ENCODE peak calls at places on chromosomes 6 and 20, in ten cellular contexts. One of them, this sample, is unnamed.
A peak's percentile ranks its signal among the peaks of the same experiment; 100 is the strongest.

GRCh38 chr6:26029857-26030653 is 57.2 kb upstream of the HFE start:
- DNase-seq in heart left ventricle: no peak
- DNase-seq in right atrium auricular region: no peak
- DNase-seq in AG09309: no peak
- DNase-seq in WTC11: no peak
- DNase-seq in lower lobe of right lung: no peak
- DNase-seq in BE2C: no peak
- DNase-seq in fibroblast of mammary gland: no peak
- DNase-seq in astrocyte of the spinal cord: no peak
- DNase-seq in AG04450: no peak
- DNase-seq in this sample: no peak

GRCh38 chr6:125945378-125946141 is 11.0 kb upstream of the HINT3 start:
- DNase-seq in AG09309: no peak
- DNase-seq in fibroblast of mammary gland: no peak
- DNase-seq in WTC11: no peak
- DNase-seq in AG04450: no peak
- DNase-seq in BE2C: no peak
- DNase-seq in right atrium auricular region: no peak
- DNase-seq in heart left ventricle: no peak
- DNase-seq in lower lobe of right lung: no peak
- DNase-seq in astrocyte of the spinal cord: no peak
- DNase-seq in this sample: no peak

GRCh38 chr6:5086294-5086890 is 1.3 kb downstream of the PPP1R3G start:
- DNase-seq in BE2C: no peak
- DNase-seq in WTC11: peak; percentile 55
- DNase-seq in astrocyte of the spinal cord: no peak
- DNase-seq in AG04450: no peak
- DNase-seq in lower lobe of right lung: no peak
- DNase-seq in fibroblast of mammary gland: no peak
- DNase-seq in AG09309: no peak
- DNase-seq in heart left ventricle: no peak
- DNase-seq in right atrium auricular region: no peak
- DNase-seq in this sample: no peak

GRCh38 chr6:7707787-7708186 is 18.1 kb upstream of the BMP6 start:
- DNase-seq in right atrium auricular region: no peak
- DNase-seq in BE2C: no peak
- DNase-seq in lower lobe of right lung: no peak
- DNase-seq in AG04450: no peak
- DNase-seq in heart left ventricle: no peak
- DNase-seq in WTC11: no peak
- DNase-seq in astrocyte of the spinal cord: no peak
- DNase-seq in fibroblast of mammary gland: peak; percentile 55
- DNase-seq in AG09309: peak; percentile 33
- DNase-seq in this sample: no peak

GRCh38 chr6:21103626-21104224 is 489.8 kb upstream of the SOX4 start:
- DNase-seq in fibroblast of mammary gland: no peak
- DNase-seq in AG09309: no peak
- DNase-seq in BE2C: no peak
- DNase-seq in AG04450: no peak
- DNase-seq in lower lobe of right lung: no peak
- DNase-seq in astrocyte of the spinal cord: no peak
- DNase-seq in WTC11: no peak
- DNase-seq in right atrium auricular region: no peak
- DNase-seq in heart left ventricle: no peak
- DNase-seq in this sample: no peak

GRCh38 chr6:87174078-87174579 is 18.8 kb downstream of the ZNF292 start:
- DNase-seq in right atrium auricular region: no peak
- DNase-seq in AG09309: no peak
- DNase-seq in WTC11: no peak
- DNase-seq in BE2C: no peak
- DNase-seq in fibroblast of mammary gland: no peak
- DNase-seq in lower lobe of right lung: no peak
- DNase-seq in AG04450: no peak
- DNase-seq in astrocyte of the spinal cord: no peak
- DNase-seq in heart left ventricle: no peak
- DNase-seq in this sample: no peak

GRCh38 chr6:144582939-144583613 is 297.9 kb downstream of the UTRN start:
- DNase-seq in BE2C: peak; percentile 90
- DNase-seq in AG09309: no peak
- DNase-seq in right atrium auricular region: peak; percentile 61
- DNase-seq in fibroblast of mammary gland: peak; percentile 42
- DNase-seq in AG04450: no peak
- DNase-seq in astrocyte of the spinal cord: peak; percentile 49
- DNase-seq in WTC11: peak; percentile 12
- DNase-seq in heart left ventricle: peak; percentile 36
- DNase-seq in lower lobe of right lung: peak; percentile 55
- DNase-seq in this sample: no peak

GRCh38 chr6:38337819-38338465 is 301.8 kb downstream of the BTBD9 start:
- DNase-seq in lower lobe of right lung: no peak
- DNase-seq in heart left ventricle: no peak
- DNase-seq in right atrium auricular region: no peak
- DNase-seq in BE2C: no peak
- DNase-seq in AG04450: peak; percentile 42
- DNase-seq in astrocyte of the spinal cord: peak; percentile 75
- DNase-seq in WTC11: no peak
- DNase-seq in AG09309: peak; percentile 67
- DNase-seq in fibroblast of mammary gland: peak; percentile 63
- DNase-seq in this sample: peak; percentile 72

GRCh38 chr6:37004044-37004984 is 1.1 kb upstream of the FGD2 start:
- DNase-seq in heart left ventricle: no peak
- DNase-seq in BE2C: peak; percentile 59
- DNase-seq in fibroblast of mammary gland: no peak
- DNase-seq in AG04450: no peak
- DNase-seq in right atrium auricular region: no peak
- DNase-seq in lower lobe of right lung: no peak
- DNase-seq in AG09309: no peak
- DNase-seq in WTC11: no peak
- DNase-seq in astrocyte of the spinal cord: no peak
- DNase-seq in this sample: no peak

GRCh38 chr6:128520436-128521301 is at the start of gene PTPRK:
- DNase-seq in heart left ventricle: peak; percentile 96
- DNase-seq in fibroblast of mammary gland: peak; percentile 86
- DNase-seq in right atrium auricular region: peak; percentile 92
- DNase-seq in astrocyte of the spinal cord: peak; percentile 96
- DNase-seq in WTC11: peak; percentile 96
- DNase-seq in lower lobe of right lung: peak; percentile 93
- DNase-seq in BE2C: peak; percentile 95
- DNase-seq in AG09309: no peak
- DNase-seq in AG04450: peak; percentile 68
- DNase-seq in this sample: no peak

DNA sequence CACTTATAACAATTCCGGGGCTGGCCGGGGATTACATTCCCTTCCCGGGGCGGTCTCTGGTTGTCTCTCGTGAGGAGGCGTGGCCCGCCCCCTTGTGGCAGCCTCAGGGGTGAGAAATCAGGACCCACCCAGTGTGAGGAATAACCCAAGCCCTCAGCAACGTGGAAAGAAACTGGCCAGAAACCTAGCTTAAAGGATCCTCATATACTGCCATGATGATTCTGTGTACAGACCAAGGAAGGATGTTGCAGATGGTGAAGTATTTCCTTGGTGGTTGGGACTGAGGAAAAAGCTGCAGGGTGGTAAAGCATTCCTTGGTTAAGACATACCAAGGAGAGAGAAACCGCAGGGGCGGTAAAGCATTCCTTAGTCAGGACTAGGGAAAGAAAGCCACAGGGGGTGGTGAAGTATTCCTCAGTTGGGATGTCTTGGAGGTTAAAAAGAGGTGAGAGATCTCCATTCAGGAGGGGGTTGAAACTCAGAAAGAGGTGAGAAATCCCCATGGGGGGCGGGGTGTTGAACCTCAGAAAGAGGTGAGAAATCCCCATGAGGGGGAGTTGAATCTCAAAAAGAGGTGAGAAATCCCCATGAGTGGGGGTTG is 238.2 kb downstream of the RNGTT start:
- DNase-seq in heart left ventricle: peak; percentile 38
- DNase-seq in AG09309: peak; percentile 61
- DNase-seq in AG04450: peak; percentile 43
- DNase-seq in right atrium auricular region: no peak
- DNase-seq in BE2C: peak; percentile 78
- DNase-seq in astrocyte of the spinal cord: peak; percentile 90
- DNase-seq in WTC11: peak; percentile 77
- DNase-seq in lower lobe of right lung: no peak
- DNase-seq in fibroblast of mammary gland: peak; percentile 18
- DNase-seq in this sample: no peak
- TF ChIP-seq CTCF in heart left ventricle: peak; percentile 31
- TF ChIP-seq CTCF in AG09309: peak; percentile 34
- TF ChIP-seq CTCF in AG04450: peak; percentile 47
- TF ChIP-seq CTCF in right atrium auricular region: no peak
- TF ChIP-seq CTCF in BE2C: peak; percentile 70
- TF ChIP-seq CTCF in astrocyte of the spinal cord: peak; percentile 45
- TF ChIP-seq CTCF in WTC11: peak; percentile 58
- TF ChIP-seq CTCF in lower lobe of right lung: no peak
- TF ChIP-seq CTCF in fibroblast of mammary gland: peak; percentile 4
- TF ChIP-seq CTCF in this sample: peak; percentile 47

GRCh38 chr6:2794171-2794730 is 29.1 kb downstream of the WRNIP1 start:
- DNase-seq in BE2C: no peak
- DNase-seq in astrocyte of the spinal cord: no peak
- DNase-seq in lower lobe of right lung: no peak
- DNase-seq in right atrium auricular region: no peak
- DNase-seq in fibroblast of mammary gland: peak; percentile 45
- DNase-seq in AG09309: no peak
- DNase-seq in heart left ventricle: no peak
- DNase-seq in AG04450: no peak
- DNase-seq in WTC11: no peak
- DNase-seq in this sample: no peak
- TF ChIP-seq CTCF in BE2C: no peak
- TF ChIP-seq CTCF in astrocyte of the spinal cord: no peak
- TF ChIP-seq CTCF in lower lobe of right lung: no peak
- TF ChIP-seq CTCF in right atrium auricular region: no peak
- TF ChIP-seq CTCF in fibroblast of mammary gland: no peak
- TF ChIP-seq CTCF in AG09309: no peak
- TF ChIP-seq CTCF in heart left ventricle: no peak
- TF ChIP-seq CTCF in AG04450: no peak
- TF ChIP-seq CTCF in WTC11: no peak
- TF ChIP-seq CTCF in this sample: no peak

DNA sequence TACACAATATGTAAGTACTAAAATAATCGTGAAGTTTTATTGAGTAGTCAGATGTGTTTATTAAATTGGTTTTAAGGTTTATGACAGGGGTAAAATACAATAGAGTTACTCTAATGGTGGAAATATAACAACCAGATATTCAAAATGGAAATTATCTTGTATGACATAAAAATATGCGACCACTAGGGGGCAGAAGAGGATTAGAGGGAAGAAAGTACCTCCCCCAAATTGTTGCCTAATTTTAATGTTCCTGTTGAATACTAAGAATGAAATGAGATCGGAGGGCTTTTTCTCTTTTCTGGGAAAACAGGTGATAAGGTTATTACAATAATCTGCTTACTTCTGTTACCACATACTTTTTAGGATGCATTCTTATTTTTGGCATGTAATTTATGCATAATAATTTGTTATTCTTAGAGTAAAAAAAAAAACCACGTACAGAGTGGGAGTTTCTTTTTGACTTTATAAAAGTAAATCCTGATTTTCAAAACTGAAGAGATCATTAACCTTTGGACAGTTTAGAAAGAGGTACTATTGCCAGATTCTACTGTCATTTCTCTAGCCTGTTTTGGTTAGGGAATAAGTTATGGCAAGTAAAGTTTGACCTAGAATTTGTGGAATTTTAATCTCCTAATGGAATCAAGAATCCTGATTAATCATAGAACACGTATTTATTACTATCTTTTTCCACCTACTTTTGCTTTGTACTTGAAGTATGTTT is 159.2 kb downstream of the CD109 start:
- DNase-seq in AG04450: peak; percentile 48
- DNase-seq in lower lobe of right lung: no peak
- DNase-seq in astrocyte of the spinal cord: peak; percentile 67
- DNase-seq in BE2C: peak; percentile 33
- DNase-seq in fibroblast of mammary gland: peak; percentile 77
- DNase-seq in right atrium auricular region: no peak
- DNase-seq in AG09309: peak; percentile 45
- DNase-seq in WTC11: no peak
- DNase-seq in heart left ventricle: no peak
- DNase-seq in this sample: no peak
- TF ChIP-seq CTCF in AG04450: peak; percentile 73
- TF ChIP-seq CTCF in lower lobe of right lung: peak; percentile 68
- TF ChIP-seq CTCF in astrocyte of the spinal cord: peak; percentile 60
- TF ChIP-seq CTCF in BE2C: peak; percentile 62
- TF ChIP-seq CTCF in fibroblast of mammary gland: peak; percentile 72
- TF ChIP-seq CTCF in right atrium auricular region: peak; percentile 42
- TF ChIP-seq CTCF in AG09309: peak; percentile 61
- TF ChIP-seq CTCF in WTC11: peak; percentile 79
- TF ChIP-seq CTCF in heart left ventricle: peak; percentile 85
- TF ChIP-seq CTCF in this sample: peak; percentile 81

DNA sequence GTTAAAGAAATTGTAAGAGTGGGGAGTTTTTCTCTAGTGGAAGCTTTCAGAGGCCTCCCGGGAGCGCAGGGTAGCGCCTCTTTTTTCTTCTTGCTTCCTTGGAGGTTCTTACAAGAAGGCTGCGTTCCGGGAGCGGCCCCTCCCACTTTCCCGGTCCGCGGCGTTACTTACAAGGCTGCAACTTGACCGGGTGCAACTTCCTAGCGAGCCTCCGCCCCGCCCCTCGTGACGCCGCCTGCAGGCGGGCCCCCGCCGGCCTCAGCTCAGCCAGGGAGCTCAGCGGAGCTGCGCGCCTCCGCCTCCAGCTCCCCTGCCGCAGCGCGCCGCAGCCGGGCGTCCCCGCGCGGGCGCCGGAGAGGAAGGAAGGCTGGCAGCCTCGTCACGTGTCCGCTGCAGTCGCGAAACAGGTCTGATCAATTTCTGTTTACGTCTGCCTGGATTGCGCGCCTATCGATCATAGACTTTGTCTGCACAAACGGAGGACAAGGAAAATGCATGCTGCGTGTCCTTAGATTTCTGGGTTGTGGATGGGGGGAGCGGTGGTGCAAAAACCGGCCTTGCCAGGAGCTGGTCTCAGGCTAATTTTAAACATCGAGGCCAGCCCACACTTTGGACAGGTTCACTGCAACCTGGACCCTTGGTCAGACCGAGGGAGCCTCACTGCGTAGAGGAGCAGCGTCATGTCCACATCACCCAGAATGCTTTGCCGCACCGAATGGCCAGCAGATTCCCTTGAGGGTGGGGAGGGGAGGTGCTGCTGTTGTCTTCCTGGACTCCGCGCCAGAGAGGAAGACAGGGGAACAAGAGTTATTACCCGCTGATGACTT is at the start of the genes FAM217B and PPP1R3D:
- DNase-seq in right atrium auricular region: peak; percentile 99
- DNase-seq in BE2C: peak; percentile 93
- DNase-seq in fibroblast of mammary gland: peak; percentile 96
- DNase-seq in heart left ventricle: peak; percentile 98
- DNase-seq in AG04450: peak; percentile 91
- DNase-seq in WTC11: peak; percentile 91
- DNase-seq in astrocyte of the spinal cord: peak; percentile 99
- DNase-seq in AG09309: peak; percentile 88
- DNase-seq in lower lobe of right lung: peak; percentile 99
- DNase-seq in this sample: peak; percentile 60
- TF ChIP-seq CTCF in right atrium auricular region: no peak
- TF ChIP-seq CTCF in BE2C: no peak
- TF ChIP-seq CTCF in fibroblast of mammary gland: no peak
- TF ChIP-seq CTCF in heart left ventricle: peak; percentile 41
- TF ChIP-seq CTCF in AG04450: peak; percentile 12
- TF ChIP-seq CTCF in WTC11: no peak
- TF ChIP-seq CTCF in astrocyte of the spinal cord: peak; percentile 18
- TF ChIP-seq CTCF in AG09309: no peak
- TF ChIP-seq CTCF in lower lobe of right lung: no peak
- TF ChIP-seq CTCF in this sample: no peak

This sample was measured in Panc1.